ENCODE peak calls at places on chromosome 20, in six cellular contexts. M is thyroid gland, R is endothelial cell of umbilical vein, O is pancreas, I is lower leg skin, Q is bronchial epithelial cell. Z is an unnamed sample.

GRCh38 chr20:47263502-47264084 is 92.9 kb downstream of the ZMYND8 start:
- DNase-seq in O (no peak), I (no peak), R (no peak), M (no peak), Q (no peak), Z (no peak)

GRCh38 chr20:52105045-52105572 is 86.5 kb downstream of the ZFP64 start:
- DNase-seq in I (no peak), O (peak), Q (no peak), R (peak), M (peak), Z (peak)

GRCh38 chr20:10313701-10314100 is 95.1 kb downstream of the SNAP25 start:
- DNase-seq in I (no peak), Q (no peak), O (no peak), M (no peak), R (no peak), Z (no peak)

GRCh38 chr20:58945967-58946631 is 35.0 kb upstream of the NELFCD start:
- DNase-seq in M (no peak), R (no peak), Q (no peak), O (no peak), I (no peak), Z (no peak)

GRCh38 chr20:4813076-4813838 is 91.5 kb downstream of the PRND start:
- DNase-seq in M (no peak), I (no peak), R (peak), O (no peak), Q (no peak), Z (no peak)

GRCh38 chr20:63708301-63709148 is 686 bp downstream of the ZGPAT start:
- DNase-seq in M (no peak), R (no peak), I (peak), Q (no peak), O (peak), Z (no peak)

GRCh38 chr20:63129991-63130653 is 85.8 kb downstream of the YTHDF1 start:
- DNase-seq in I (no peak), M (no peak), O (no peak), Q (no peak), R (peak), Z (no peak)

GRCh38 chr20:61797200-61797599 is 268.5 kb downstream of the TAF4 start:
- DNase-seq in R (no peak), O (no peak), Q (no peak), M (no peak), I (no peak), Z (no peak)

GRCh38 chr20:11212288-11212687 is 538.5 kb upstream of the JAG1 start:
- DNase-seq in M (no peak), Q (no peak), I (no peak), O (no peak), R (no peak), Z (no peak)

GRCh38 chr20:51189814-51190782 is 167.2 kb upstream of the KCNG1 start:
- DNase-seq in M (no peak), O (no peak), R (no peak), Q (peak), I (peak), Z (no peak)

DNA sequence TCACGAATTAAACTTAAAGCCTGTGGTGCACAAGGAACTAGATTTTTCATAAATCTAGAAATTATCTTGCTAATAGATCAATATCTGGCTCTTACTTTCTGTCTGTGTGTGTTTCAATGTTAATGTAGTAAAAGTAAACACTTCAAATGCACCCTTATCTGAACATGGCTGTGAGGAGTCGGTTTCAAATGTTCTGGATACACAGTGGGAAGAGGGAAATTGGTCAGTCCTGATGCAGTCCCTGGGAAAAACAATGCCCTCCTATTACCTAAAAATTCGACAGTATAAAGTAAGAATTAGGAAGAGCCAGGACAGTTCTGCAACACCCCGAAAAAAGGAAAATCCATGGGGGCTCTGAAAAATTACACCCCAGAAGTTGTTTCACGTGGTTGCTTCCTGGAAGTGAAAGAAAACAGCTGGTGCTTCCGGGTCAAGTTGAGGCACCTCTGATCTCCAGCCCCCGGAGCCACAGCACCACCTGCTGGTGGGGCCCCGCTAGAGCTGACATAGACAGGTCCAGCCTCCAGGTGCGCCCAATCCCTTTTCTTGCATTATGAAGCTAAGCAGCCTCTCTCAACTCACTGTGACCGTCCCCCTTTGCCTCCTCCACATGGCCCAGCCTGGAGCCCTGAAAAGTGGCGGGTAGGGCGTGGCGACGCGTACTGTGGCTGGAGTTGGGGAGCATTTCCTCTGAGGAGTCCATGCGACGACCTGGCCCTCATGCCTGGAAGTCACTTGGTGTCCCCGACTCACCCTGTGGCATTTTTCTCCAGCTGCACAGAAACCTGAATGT is 8.3 kb downstream of the SEMG2 start:
- DNase-seq in O (peak), I (no peak), R (no peak), Q (peak), M (peak), Z (no peak)
- TF ChIP-seq CTCF in O (peak), I (no peak), R (peak), Q (peak), M (no peak), Z (peak)

DNA sequence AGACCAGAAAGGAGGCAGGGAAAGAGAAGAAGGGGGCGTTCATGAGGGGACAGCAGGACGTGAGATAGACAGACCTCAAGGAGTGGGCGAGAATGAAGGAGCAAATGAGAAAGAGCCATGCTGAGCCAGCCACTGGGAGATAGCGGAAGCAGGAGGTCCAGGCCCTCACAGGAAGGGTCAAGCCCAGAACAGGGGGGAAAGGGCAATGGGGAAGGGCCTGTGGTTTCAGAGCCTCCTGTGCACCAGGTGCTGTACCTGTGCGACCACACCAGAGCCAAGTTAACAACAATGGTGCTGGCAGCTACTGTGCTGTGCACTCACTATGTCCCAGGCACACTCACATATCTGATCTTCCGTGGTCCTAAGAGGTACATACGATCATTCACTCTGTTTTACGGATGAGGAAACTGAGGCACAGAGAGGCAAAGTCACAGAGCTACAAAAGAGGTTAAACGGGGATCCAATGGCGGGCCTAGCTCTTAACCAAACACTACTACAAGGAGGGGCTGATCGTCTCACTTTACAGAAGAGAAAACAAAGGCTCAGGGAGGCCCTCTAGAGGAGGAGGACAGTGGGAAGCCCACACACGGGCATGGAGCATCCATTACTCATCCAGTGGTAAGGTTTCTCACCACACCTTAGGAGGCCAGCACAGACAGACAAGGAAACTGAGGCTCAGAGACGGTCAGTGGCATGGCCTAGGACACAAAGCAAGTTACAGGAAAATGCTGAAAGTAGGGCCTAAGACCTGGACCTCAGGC is 129.1 kb downstream of the PREX1 start:
- DNase-seq in I (no peak), Q (no peak), R (no peak), M (no peak), O (no peak), Z (no peak)
- TF ChIP-seq CTCF in I (no peak), Q (no peak), R (no peak), M (no peak), O (no peak), Z (no peak)

GRCh38 chr20:8829232-8829631 is 239.7 kb upstream of the PLCB4 start:
- DNase-seq in R (no peak), O (no peak), I (no peak), M (no peak), Q (no peak), Z (no peak)
- TF ChIP-seq CTCF in R (no peak), O (no peak), I (no peak), M (no peak), Q (no peak), Z (peak)

GRCh38 chr20:20593447-20594170 is 118.8 kb downstream of the RALGAPA2 start:
- DNase-seq in R (peak), M (no peak), O (no peak), I (no peak), Q (peak), Z (peak)
- TF ChIP-seq CTCF in R (peak), M (no peak), O (peak), I (no peak), Q (peak), Z (peak)

GRCh38 chr20:56914532-56914931 is 285.4 kb downstream of the TFAP2C start:
- DNase-seq in Q (no peak), M (no peak), I (no peak), O (no peak), R (no peak), Z (no peak)
- TF ChIP-seq CTCF in Q (no peak), M (no peak), I (no peak), O (no peak), R (no peak), Z (no peak)

GRCh38 chr20:25057234-25058050 is 497 bp downstream of the ACSS1 start:
- DNase-seq in R (peak), M (peak), O (peak), I (peak), Q (peak), Z (peak)
- TF ChIP-seq CTCF in R (no peak), M (no peak), O (no peak), I (no peak), Q (no peak), Z (no peak)

GRCh38 chr20:44785768-44786167 is 24.6 kb downstream of the RIMS4 start:
- DNase-seq in I (no peak), Q (peak), R (no peak), O (no peak), M (peak), Z (peak)
- TF ChIP-seq CTCF in I (no peak), Q (no peak), R (no peak), O (no peak), M (no peak), Z (no peak)